ENCODE peak calls at places on chromosomes 5 and 9, in four cellular contexts. U, B, A and L are unnamed samples.

GRCh38 chr5:141641634-141642278 is 5.0 kb downstream of the RELL2 start:
- DNase-seq in U (no peak), B (peak; percentile 67), A (no peak), L (peak; percentile 68)

GRCh38 chr9:112615584-112616271 is 102.2 kb downstream of the INIP start:
- DNase-seq in U (no peak), B (no peak), A (no peak), L (no peak)

GRCh38 chr5:149317281-149318048 is 27.8 kb upstream of the GRPEL2 start:
- DNase-seq in U (peak; percentile 13), B (peak; percentile 58), A (peak; percentile 26), L (peak; percentile 55)

GRCh38 chr9:16369427-16369826 is 501.0 kb downstream of the BNC2 start:
- DNase-seq in U (no peak), B (no peak), A (no peak), L (no peak)

GRCh38 chr9:87109851-87110250 is 162.5 kb upstream of the GAS1 start:
- DNase-seq in U (no peak), B (peak; percentile 88), A (no peak), L (no peak)

GRCh38 chr5:58937031-58937681 is 354.3 kb downstream of the RAB3C start:
- DNase-seq in U (no peak), B (no peak), A (no peak), L (no peak)

GRCh38 chr9:133499892-133500270 is 21.0 kb upstream of the SLC2A6 start:
- DNase-seq in U (no peak), B (no peak), A (no peak), L (no peak)

GRCh38 chr9:77879344-77880089 is 152.1 kb downstream of the GNAQ start:
- DNase-seq in U (no peak), B (peak; percentile 66), A (no peak), L (no peak)

GRCh38 chr9:77752566-77752965 is 104.4 kb upstream of the GNA14 start:
- DNase-seq in U (peak; percentile 92), B (peak; percentile 88), A (no peak), L (no peak)

GRCh38 chr5:78569441-78569840 is 79.1 kb downstream of the LHFPL2 start:
- DNase-seq in U (peak; percentile 46), B (peak; percentile 87), A (peak; percentile 46), L (no peak)

GRCh38 chr9:13173553-13173952 is 105.9 kb downstream of the MPDZ start:
- DNase-seq in U (no peak), B (no peak), A (no peak), L (no peak)

GRCh38 chr9:90999425-91000397 is 198.1 kb downstream of the SYK start:
- DNase-seq in U (no peak), B (peak; percentile 65), A (no peak), L (no peak)

GRCh38 chr5:59709346-59709821 is 184.1 kb downstream of the PDE4D start:
- DNase-seq in U (no peak), B (no peak), A (no peak), L (no peak)

GRCh38 chr9:124932355-124932754 is 8.5 kb downstream of the GOLGA1 start:
- DNase-seq in U (no peak), B (no peak), A (no peak), L (no peak)

GRCh38 chr9:134396825-134397224 is 70.6 kb downstream of the RXRA start:
- DNase-seq in U (no peak), B (no peak), A (no peak), L (peak; percentile 51)

GRCh38 chr5:135246923-135247795 is 151.9 kb downstream of the MACROH2A1 start:
- DNase-seq in U (peak; percentile 80), B (peak; percentile 95), A (no peak), L (no peak)

GRCh38 chr5:147670815-147671214 is 111.7 kb downstream of the JAKMIP2 start:
- DNase-seq in U (no peak), B (no peak), A (no peak), L (no peak)

GRCh38 chr9:125472926-125473701 is 211.5 kb downstream of the GAPVD1 start:
- DNase-seq in U (no peak), B (peak; percentile 75), A (no peak), L (no peak)

GRCh38 chr9:22308177-22308576 is 138.4 kb upstream of the DMRTA1 start:
- DNase-seq in U (no peak), B (no peak), A (no peak), L (no peak)

DNA sequence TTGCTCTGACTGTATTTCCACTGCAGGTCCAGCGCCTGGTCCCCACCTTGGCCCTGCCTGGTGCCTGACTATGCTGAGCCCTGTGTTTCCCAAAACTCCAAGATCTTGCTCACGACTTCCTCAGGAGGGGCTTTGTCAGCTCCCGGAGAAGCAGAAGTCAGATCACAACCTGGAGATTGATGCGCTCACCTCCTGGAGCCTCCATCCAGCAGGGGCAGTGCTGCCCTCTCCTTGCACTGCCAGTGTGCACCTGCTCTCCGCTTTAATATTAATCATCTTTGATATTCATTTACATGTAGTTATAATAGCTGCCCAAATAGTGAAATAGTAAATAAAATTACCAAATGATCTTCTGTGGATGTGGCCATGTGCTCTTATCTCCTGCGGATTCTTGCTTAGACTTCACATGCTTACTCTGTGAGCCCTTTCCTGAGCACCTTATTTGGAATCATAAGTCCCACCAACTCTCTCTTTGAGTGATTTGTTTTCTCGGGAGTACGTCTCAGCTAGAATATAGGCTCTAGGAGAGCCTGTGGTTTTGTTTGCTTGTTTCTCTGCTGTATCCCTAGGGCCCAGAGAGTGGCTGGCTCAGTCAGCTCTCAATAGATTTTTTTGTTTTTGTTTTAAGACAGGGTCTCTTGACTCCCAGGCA is 17.4 kb downstream of the MAML1 start:
- DNase-seq in U (no peak), B (no peak), A (no peak), L (no peak)
- TF ChIP-seq CTCF in U (no peak), B (no peak), A (no peak), L (no peak)

DNA sequence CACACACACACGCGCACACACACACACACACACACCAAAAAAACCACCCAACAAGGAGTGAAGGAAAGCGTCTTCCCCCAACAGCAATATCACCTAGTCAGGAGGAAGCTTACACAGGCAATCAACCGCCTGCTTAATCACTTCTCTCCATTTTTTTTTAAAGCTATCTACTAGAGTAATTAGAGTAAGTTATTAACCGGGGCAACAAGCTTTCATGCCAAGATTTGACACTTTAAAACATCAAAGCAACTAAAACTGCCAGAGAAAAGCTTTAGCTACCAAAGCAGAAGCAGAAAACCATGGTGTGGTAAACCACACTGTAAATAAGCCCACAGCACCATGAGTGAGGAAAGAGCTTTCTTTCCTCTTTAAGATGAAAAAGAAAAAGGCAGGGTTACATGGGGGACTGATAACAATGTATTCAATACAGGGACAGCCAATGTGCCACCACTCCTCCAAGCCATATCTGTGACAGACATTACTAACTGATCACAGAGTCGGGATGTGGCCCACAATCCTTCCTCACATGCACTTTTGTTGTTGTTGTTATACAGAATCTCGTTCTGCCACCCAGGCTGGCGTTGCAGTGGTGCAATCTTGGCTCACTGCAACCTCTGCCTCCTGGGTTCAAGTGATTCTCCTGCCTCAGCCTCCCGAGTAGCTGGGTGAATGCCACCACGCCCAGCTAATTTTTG is 282.1 kb downstream of the CRB2 start:
- DNase-seq in U (peak; percentile 1), B (no peak), A (no peak), L (peak; percentile 62)
- H3K4me3 ChIP-seq in U (peak overlapping the region; percentile 21), B (no peak overlapping the region), A (no peak overlapping the region), L (no peak overlapping the region)

DNA sequence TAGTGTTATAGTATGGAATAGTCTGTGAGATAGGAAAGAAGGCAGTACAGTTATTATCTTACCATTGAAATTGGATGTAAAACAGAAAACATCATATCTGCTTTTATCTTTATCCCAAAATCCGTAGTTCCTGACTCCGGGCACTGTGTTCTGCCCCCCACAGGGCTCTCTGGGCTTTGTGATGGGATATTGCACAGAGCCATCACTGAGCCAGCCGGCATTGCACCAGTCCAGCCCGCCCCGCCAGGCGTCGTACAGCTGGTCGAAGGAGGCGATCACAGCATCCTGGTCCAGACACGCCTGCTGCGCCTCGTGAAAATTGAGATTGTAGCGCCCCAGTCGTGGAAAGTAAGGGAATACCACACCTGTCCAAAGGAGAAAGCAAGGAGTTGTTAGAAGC is 76.4 kb downstream of the HAPLN1 start:
- DNase-seq in U (no peak), B (no peak), A (no peak), L (no peak)
- TF ChIP-seq CTCF in U (no peak), B (no peak), A (no peak), L (no peak)

GRCh38 chr5:172453986-172454354 is 355 bp downstream of the SH3PXD2B start:
- DNase-seq in U (no peak), B (no peak), A (no peak), L (no peak)
- H3K4me3 ChIP-seq in U (peak overlapping the region; percentile 67), B (peak overlapping the region; percentile 96), A (peak overlapping the region; percentile 85), L (peak overlapping the region; percentile 10)

GRCh38 chr5:101012880-101013279 is 109.8 kb upstream of the ST8SIA4 start:
- DNase-seq in U (no peak), B (no peak), A (no peak), L (no peak)
- TF ChIP-seq CTCF in U (no peak), B (no peak), A (no peak), L (no peak)

DNA sequence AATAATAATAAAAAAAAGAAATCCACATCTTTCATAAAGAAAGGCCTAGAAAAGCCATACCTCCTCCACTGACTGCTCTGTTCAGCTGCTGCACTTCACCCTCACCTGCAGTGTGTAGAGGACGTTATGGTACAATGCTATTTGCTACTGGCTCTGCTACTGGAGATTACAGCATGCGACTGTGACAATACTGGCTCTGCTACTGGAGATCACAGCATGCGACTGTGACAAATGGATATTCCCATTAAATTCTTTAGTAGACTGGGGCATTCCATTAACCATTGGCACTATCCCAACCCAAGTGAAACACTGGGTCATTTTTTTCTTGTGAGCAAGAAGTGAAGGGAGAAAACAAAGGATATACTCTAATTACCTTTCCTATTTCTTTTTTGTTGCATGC is 1063.5 kb upstream of the DMAC1 start:
- DNase-seq in U (no peak), B (no peak), A (no peak), L (no peak)
- H3K4me3 ChIP-seq in U (no peak overlapping the region), B (no peak overlapping the region), A (no peak overlapping the region), L (no peak overlapping the region)

GRCh38 chr5:146042628-146043279 is 62.6 kb downstream of the PLAC8L1 start:
- DNase-seq in U (peak; percentile 4), B (peak; percentile 28), A (no peak), L (no peak)

GRCh38 chr5:146039420-146039819 is 66.0 kb downstream of the PLAC8L1 start:
- DNase-seq in U (no peak), B (no peak), A (no peak), L (no peak)

GRCh38 chr5:146043722-146044121 is 61.7 kb downstream of the PLAC8L1 start:
- DNase-seq in U (no peak), B (no peak), A (no peak), L (no peak)

GRCh38 chr5:146040559-146040958 is 64.8 kb downstream of the PLAC8L1 start:
- DNase-seq in U (no peak), B (no peak), A (no peak), L (no peak)

DNA sequence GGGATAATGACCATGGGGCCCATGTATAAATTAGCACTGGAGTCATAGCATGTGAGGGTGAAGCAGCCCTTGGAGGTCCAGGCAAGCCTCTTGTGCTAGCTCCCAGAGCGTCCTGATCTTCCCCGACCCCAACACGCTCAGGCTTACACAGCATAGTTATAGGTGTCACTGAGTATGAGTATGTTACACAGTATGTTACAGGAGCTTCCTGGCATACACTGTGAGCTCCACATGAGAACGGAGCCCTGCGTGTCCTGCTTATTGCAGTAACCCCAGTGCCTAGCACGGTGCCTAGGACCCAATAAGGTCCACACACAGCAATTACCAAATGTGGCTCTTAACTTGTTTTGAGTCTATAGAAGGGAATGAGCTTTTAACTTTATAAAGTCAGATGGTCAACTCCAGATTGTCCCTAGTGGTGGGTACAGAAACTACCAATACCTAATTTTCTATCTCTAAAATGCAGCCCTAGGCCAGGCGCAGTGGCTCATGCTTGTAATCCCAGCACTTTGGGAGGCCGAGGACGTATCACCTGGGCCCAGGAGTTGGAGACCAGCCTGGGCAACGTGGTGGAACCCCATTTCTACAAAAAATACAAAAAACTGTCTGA is 64.1 kb downstream of the PLAC8L1 start:
- DNase-seq in U (no peak), B (peak; percentile 12), A (no peak), L (no peak)
- TF ChIP-seq CTCF in U (peak; percentile 30), B (peak; percentile 43), A (peak; percentile 28), L (peak; percentile 25)